ENCODE peak calls at places on chromosomes 3 and 15, in seven cellular contexts. D is mammary epithelial cell, H is heart left ventricle, G is cardiac muscle cell, Z is dorsolateral prefrontal cortex, U is fibroblast of the aortic adventitia, W is fibroblast of mammary gland. P is an unnamed sample.

GRCh38 chr3:160885791-160886286 is 129.8 kb downstream of the PPM1L start:
- DNase-seq in W (peak; percentile 75), G (peak; percentile 88), H (peak; percentile 84), U (peak; percentile 25), D (no peak), Z (peak; percentile 81), P (peak; percentile 53)

GRCh38 chr3:177983341-177983740 is 552.9 kb upstream of the KCNMB2 start:
- DNase-seq in D (no peak), W (no peak), Z (no peak), U (no peak), G (no peak), H (no peak), P (no peak)

GRCh38 chr3:123764642-123765041 is 119.5 kb downstream of the MYLK start:
- DNase-seq in W (no peak), U (no peak), G (no peak), Z (no peak), H (no peak), D (no peak), P (no peak)

GRCh38 chr15:42394131-42394530 is 34.8 kb downstream of the CAPN3 start:
- DNase-seq in W (no peak), D (no peak), G (no peak), H (no peak), U (no peak), Z (no peak), P (no peak)

GRCh38 chr15:69068157-69068556 is 53.7 kb downstream of the NOX5 start:
- DNase-seq in D (no peak), U (no peak), Z (no peak), G (no peak), H (no peak), W (no peak), P (no peak)

GRCh38 chr3:185070491-185071335 is 82.1 kb downstream of the C3orf70 start:
- DNase-seq in Z (no peak), H (no peak), D (peak; percentile 21), G (peak; percentile 58), W (peak; percentile 12), U (no peak), P (no peak)

GRCh38 chr3:176931991-176932390 is 265.3 kb downstream of the TBL1XR1 start:
- DNase-seq in U (no peak), W (no peak), Z (no peak), D (no peak), G (no peak), H (no peak), P (no peak)

GRCh38 chr3:184284696-184285095 is 8.9 kb downstream of the ECE2 start:
- DNase-seq in Z (peak; percentile 64), G (peak; percentile 92), D (peak; percentile 50), H (no peak), U (peak; percentile 80), W (peak; percentile 74), P (peak; percentile 65)

GRCh38 chr15:88835646-88836045 is 32.4 kb downstream of the ACAN start:
- DNase-seq in H (no peak), D (peak; percentile 80), Z (no peak), U (peak; percentile 49), W (peak; percentile 53), G (peak; percentile 6), P (no peak)

GRCh38 chr3:50321844-50322385 is 630 bp downstream of the HYAL2 start:
- DNase-seq in U (no peak), H (no peak), G (no peak), D (no peak), Z (no peak), W (no peak), P (no peak)
- TF ChIP-seq CTCF in U (peak; percentile 43), H (peak; percentile 51), G (peak; percentile 47), D (peak; percentile 1), Z (no peak), W (peak; percentile 44), P (peak; percentile 60)

GRCh38 chr15:66955871-66956585 is 109.4 kb upstream of the SMAD3 start:
- DNase-seq in H (no peak), G (peak; percentile 17), D (peak; percentile 94), Z (no peak), W (peak; percentile 57), U (peak; percentile 68), P (peak; percentile 60)
- H3K4me3 ChIP-seq in H (no peak overlapping the region), G (no peak overlapping the region), D (no peak overlapping the region), Z (no peak overlapping the region), W (no peak overlapping the region), U (no peak overlapping the region), P (no peak overlapping the region)

DNA sequence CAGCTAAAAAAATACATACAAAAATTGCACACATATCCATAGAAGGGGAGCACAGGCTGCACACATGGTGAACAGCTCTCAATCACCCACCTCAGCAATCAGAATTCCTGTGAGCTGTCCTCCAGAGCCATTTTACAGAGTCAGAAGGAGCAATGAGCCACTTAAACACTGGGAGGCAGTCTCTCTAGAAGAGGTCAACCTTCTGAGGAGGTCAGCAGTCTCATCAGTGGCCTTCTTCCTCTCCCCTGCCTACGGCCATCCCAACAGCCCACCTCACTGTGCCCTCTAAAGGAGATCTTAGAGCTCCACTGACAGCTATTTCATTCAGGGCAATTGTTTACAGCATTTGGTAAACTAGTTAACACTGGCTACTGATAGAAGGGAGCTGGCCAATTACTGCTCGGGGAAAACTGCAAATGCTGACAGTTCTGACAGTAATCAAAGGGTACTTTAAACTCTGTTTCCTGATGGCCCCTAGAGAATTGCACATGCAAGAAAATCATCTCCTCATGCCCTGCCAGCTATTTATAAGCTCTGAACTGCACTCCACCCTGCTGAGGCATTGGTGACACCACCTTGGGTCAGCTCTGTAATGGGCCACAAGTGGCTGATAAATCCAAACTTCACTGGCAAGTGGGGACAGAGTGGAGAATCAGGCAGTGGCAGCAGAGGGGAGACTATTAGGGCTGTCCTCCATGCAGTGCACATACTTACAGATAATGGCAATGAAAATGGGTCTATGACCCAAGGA is 42.1 kb upstream of the TSPAN3 start:
- DNase-seq in D (no peak), W (no peak), G (no peak), Z (no peak), H (no peak), U (no peak), P (no peak)
- TF ChIP-seq CTCF in D (no peak), W (no peak), G (no peak), Z (no peak), H (no peak), U (no peak), P (no peak)

GRCh38 chr15:63572749-63573464 is 24.3 kb upstream of the FBXL22 start:
- DNase-seq in U (no peak), W (no peak), H (no peak), Z (no peak), G (no peak), D (no peak), P (no peak)
- H3K4me3 ChIP-seq in U (no peak overlapping the region), W (no peak overlapping the region), H (no peak overlapping the region), Z (no peak overlapping the region), G (no peak overlapping the region), D (no peak overlapping the region), P (no peak overlapping the region)